ENCODE peak calls at places on chromosomes 2 and 18, in five cellular contexts. H is IMR-90, Q is body of pancreas, Z is prostate gland, X is uterus. T is an unnamed sample.

GRCh38 chr2:181138816-181139215 is 158.4 kb downstream of the UBE2E3 start:
- DNase-seq in X (no peak), H (peak), Q (no peak), Z (no peak), T (no peak)

GRCh38 chr2:105797298-105797819 is 52.6 kb downstream of the NCK2 start:
- DNase-seq in Q (no peak), Z (no peak), H (peak), X (peak), T (no peak)

GRCh38 chr2:222042666-222043065 is 256.1 kb downstream of the PAX3 start:
- DNase-seq in H (no peak), Q (no peak), X (no peak), Z (no peak), T (no peak)

GRCh38 chr2:1588994-1589611 is 155.2 kb downstream of the PXDN start:
- DNase-seq in Q (no peak), H (peak), X (no peak), Z (no peak), T (no peak)

GRCh38 chr18:75204262-75204977 is 4.5 kb downstream of the PTGR3 start:
- DNase-seq in H (peak), Q (no peak), Z (no peak), X (no peak), T (no peak)

GRCh38 chr2:48423376-48423775 is 106.6 kb upstream of the STON1 start:
- DNase-seq in H (peak), Z (no peak), Q (no peak), X (no peak), T (no peak)

GRCh38 chr2:208358758-208359631 is 47.6 kb upstream of the PTH2R start:
- DNase-seq in Q (no peak), H (no peak), X (no peak), Z (no peak), T (no peak)

GRCh38 chr2:230043025-230043424 is 25.7 kb downstream of the SLC16A14 start:
- DNase-seq in X (no peak), H (no peak), Q (no peak), Z (no peak), T (no peak)

GRCh38 chr2:226903179-226903578 is 67.3 kb downstream of the RHBDD1 start:
- DNase-seq in H (peak), Z (no peak), Q (no peak), X (no peak), T (peak)

GRCh38 chr2:162072976-162073775 is 839 bp downstream of the DPP4 start:
- DNase-seq in X (no peak), H (peak), Q (peak), Z (peak), T (no peak)

GRCh38 chr2:241559489-241560180 is 1.1 kb downstream of the BOK start:
- DNase-seq in Z (peak), H (peak), Q (peak), X (no peak), T (no peak)

GRCh38 chr2:238119756-238120462 is 18.6 kb upstream of the KLHL30 start:
- DNase-seq in H (no peak), Z (no peak), Q (peak), X (no peak), T (no peak)

GRCh38 chr2:158457826-158458616 is 1.3 kb downstream of the PKP4 start:
- DNase-seq in Z (peak), H (peak), X (peak), Q (peak), T (peak)

GRCh38 chr2:158457092-158457825 is 507 bp downstream of the PKP4 start:
- DNase-seq in H (peak), Z (peak), X (peak), Q (peak), T (peak)

GRCh38 chr2:158459161-158460003 is 2.6 kb downstream of the PKP4 start:
- DNase-seq in Z (no peak), Q (no peak), H (no peak), X (no peak), T (no peak)

GRCh38 chr2:158458617-158458920 is 1.8 kb downstream of the PKP4 start:
- DNase-seq in H (peak), Z (no peak), Q (no peak), X (no peak), T (no peak)

DNA sequence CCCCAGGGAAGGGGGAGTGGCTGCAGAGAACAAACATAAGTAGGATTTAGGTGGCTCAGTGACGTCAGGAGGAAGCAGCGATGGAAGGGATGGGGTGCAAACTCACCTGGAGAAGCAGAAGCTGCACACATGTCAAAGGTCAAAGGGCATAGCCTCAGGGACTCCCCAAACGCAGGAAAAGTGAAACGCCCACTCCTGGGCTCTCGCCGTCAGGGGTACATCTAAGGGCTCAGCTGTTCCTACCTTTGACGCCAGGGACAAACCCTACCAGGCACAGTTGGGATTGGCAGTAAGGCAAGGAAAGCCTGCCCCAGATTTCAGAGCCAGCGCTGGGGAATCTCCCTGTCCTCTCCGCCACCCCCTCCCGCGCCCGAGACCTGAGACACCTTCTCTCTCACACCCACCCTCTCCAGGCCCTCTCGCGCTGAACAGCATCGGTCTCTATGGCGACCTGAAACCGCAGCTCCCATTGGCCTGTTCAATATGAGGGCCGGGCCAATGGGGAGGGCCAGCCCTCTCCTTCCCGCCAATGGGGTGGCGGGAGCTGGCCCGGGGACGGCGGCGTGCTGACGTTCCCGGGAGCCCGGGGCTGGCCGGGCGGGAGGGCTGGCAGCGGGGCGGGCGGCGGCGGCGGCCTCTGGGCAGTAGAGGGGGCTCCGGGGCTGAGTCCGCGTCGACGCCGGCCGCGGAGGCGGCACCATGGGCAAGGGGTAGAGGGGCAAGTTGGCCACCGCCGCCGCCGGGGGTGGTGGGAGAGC is at the start of the genes CCDC148 and PKP4:
- DNase-seq in Z (peak), H (peak), Q (peak), X (peak), T (peak)
- TF ChIP-seq POLR2A in Z (peak), H (peak), Q (peak), X (peak), T (peak)

GRCh38 chr18:63974991-63975390 is 5.1 kb downstream of the SERPINB8 start:
- DNase-seq in Q (no peak), X (no peak), Z (no peak), H (peak), T (no peak)

GRCh38 chr18:63970803-63971191 is 916 bp downstream of the SERPINB8 start:
- DNase-seq in Q (peak), X (peak), H (peak), Z (peak), T (no peak)

GRCh38 chr18:63971320-63972071 is 1.6 kb downstream of the SERPINB8 start:
- DNase-seq in Z (no peak), H (no peak), X (no peak), Q (no peak), T (no peak)

GRCh38 chr18:63965716-63966330 is 4.1 kb upstream of the SERPINB8 start:
- DNase-seq in H (no peak), Q (no peak), Z (no peak), X (no peak), T (no peak)

DNA sequence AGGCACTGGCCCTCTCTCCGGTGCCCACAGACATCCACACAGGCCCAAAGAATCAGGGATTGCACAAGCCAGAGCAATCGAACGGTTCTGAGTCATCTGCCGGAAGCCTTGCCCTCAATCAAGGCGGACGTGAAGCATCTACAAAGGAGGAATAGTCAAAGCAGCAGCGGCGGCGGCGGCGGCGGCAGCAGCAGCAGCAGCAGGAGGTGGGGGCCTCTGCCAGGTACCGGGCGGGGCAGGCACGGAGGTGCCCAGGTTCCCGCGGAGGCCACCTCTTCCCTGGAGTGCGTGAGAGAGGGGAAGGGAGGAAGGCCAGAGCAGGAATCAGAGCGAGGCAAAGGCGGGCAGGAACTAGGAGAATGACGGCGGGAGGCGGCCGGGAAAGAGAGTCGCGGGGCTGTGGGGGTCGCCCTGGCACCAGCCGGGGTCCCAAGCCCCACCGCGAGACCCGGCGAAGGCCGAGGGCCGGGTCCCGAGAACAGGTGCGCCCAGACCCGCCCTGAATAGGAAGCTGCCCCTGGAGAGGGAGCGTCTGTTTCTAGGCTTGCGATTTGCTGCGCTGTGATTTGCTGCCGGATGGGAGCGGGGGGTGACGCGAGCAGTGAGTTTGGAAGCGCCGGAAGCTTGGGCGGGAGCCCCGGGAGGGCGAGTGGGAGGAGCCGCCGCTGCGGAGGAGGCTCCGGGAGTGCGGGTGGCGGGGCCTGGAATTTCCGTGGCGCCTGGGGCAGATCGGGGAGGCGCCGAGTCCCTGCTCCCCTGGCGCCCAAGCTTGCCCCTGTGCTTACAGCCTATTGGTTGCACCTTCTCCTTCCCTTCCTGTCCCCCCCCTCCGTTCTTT is at the start of gene SERPINB8:
- DNase-seq in Q (peak), Z (peak), X (peak), H (peak), T (peak)
- TF ChIP-seq POLR2A in Q (peak), Z (peak), X (peak), H (peak), T (peak)

GRCh38 chr2:46002507-46002883 is 294.7 kb upstream of the EPAS1 start:
- DNase-seq in Z (no peak), Q (no peak), H (peak), X (no peak), T (no peak)

GRCh38 chr2:46001741-46002506 is 295.3 kb upstream of the EPAS1 start:
- DNase-seq in Z (no peak), X (no peak), Q (no peak), H (peak), T (no peak)

GRCh38 chr2:46002947-46003346 is 294.3 kb upstream of the EPAS1 start:
- DNase-seq in H (no peak), Z (no peak), Q (no peak), X (no peak), T (no peak)

GRCh38 chr2:46006634-46007033 is 290.6 kb upstream of the EPAS1 start:
- DNase-seq in H (no peak), Q (no peak), X (no peak), Z (no peak), T (no peak)

GRCh38 chr2:46003912-46004473 is 293.2 kb upstream of the EPAS1 start:
- DNase-seq in Q (no peak), H (peak), Z (no peak), X (no peak), T (no peak)
- TF ChIP-seq POLR2A in Q (no peak), H (no peak), Z (no peak), X (no peak), T (no peak)

GRCh38 chr2:27977623-27978312 is 87.2 kb downstream of the BABAM2 start:
- DNase-seq in X (no peak), H (peak), Z (no peak), Q (no peak), T (no peak)
- TF ChIP-seq POLR2A in X (no peak), H (no peak), Z (no peak), Q (no peak), T (no peak)

GRCh38 chr2:113198790-113199612 is 25.2 kb downstream of the PSD4 start:
- DNase-seq in H (peak), X (peak), Z (peak), Q (peak), T (peak)
- TF ChIP-seq POLR2A in H (no peak), X (no peak), Z (peak), Q (peak), T (no peak)

GRCh38 chr18:3725100-3725499 is 275.1 kb downstream of the TGIF1 start:
- DNase-seq in Q (no peak), X (no peak), Z (no peak), H (no peak), T (no peak)

GRCh38 chr18:3723554-3723953 is 273.6 kb downstream of the TGIF1 start:
- DNase-seq in X (no peak), Z (no peak), Q (no peak), H (no peak), T (no peak)

GRCh38 chr18:3720818-3721545 is 271.0 kb downstream of the TGIF1 start:
- DNase-seq in H (no peak), Z (no peak), X (no peak), Q (no peak), T (no peak)

GRCh38 chr18:3721771-3722661 is 272.0 kb downstream of the TGIF1 start:
- DNase-seq in X (no peak), H (no peak), Z (peak), Q (no peak), T (no peak)

DNA sequence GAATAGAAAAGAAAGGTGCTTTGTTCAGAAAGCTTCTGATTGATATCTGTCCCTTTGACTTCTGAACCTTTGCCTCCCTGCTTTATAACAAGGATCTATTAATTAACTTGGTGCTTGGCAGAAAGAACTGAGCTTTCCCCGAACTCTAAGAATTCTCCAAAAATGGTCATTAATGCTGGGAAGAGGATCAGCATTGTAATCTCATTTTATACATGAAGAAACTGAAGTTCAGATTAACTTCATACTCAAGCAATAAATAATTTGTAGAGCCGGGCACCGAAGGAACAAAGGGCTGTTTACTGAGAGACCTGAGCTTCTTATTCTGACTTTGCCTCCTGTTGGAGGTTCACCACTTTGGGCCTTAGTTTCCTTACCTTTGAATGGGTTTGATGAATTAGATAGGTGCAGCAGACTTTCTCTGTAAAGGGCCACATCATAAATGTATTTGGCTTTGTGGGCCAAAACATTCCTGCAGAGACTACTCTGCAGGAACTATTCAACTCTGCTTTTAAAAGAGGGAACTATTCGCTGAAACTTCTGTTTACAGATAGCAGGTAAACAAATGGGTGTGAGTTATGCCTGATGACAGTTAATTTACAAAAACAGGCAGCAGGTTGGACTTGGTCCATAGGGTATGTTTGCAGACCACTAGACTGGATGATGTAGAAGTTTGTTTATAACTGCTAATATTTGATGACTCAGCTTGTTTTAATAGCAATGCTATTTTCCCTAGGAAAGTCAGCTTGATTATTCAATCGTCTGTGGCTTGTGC is 272.9 kb downstream of the TGIF1 start:
- DNase-seq in Q (no peak), H (peak), X (no peak), Z (no peak), T (no peak)
- TF ChIP-seq POLR2A in Q (no peak), H (no peak), X (no peak), Z (no peak), T (no peak)

DNA sequence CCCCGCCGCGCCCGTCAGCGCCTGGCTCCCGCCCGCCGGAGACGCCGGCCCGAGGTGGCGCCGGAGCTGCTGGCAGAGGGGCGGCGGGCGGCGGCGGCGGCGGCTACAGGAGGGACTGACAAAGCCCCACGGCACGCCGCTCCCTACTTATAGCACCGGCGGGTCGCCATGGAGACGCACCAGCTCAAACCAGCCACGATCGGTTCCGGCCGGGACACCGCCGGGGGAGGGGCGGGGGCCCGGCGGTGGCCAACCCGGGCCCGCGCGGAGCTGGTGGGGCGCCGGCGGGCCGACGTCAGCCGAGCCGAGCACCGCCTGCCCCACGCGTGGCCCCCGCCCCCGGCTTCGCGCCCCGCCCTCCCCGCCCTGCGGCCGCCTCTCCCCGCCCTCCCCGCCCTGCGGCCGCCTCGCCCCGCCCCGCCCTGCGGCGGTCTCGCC is at the start of gene ODC1:
- DNase-seq in X (peak), Z (peak), H (peak), Q (peak), T (peak)
- TF ChIP-seq POLR2A in X (peak), Z (peak), H (peak), Q (peak), T (peak)

DNA sequence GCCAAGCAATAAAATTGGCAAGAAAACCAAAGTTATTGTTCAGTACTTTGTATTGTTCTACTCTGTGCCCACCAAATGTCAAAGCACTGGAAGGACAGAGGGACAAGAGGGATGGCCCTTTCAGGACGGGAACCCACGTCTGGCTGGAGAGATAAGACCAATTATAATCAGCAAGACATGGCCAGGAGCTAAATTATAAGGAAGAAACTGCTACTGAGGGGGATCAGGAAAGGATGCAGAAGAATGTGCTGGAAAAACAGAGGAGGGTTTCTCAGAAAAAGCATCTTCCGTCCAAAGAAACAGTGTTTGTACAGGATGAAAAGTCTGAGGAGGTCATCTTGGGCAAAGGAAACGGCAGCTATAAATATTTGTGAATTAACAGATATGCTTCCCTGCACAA is 46.4 kb upstream of the NARS1 start:
- DNase-seq in Z (no peak), Q (no peak), X (no peak), H (no peak), T (no peak)
- TF ChIP-seq POLR2A in Z (no peak), Q (no peak), X (no peak), H (no peak), T (no peak)

DNA sequence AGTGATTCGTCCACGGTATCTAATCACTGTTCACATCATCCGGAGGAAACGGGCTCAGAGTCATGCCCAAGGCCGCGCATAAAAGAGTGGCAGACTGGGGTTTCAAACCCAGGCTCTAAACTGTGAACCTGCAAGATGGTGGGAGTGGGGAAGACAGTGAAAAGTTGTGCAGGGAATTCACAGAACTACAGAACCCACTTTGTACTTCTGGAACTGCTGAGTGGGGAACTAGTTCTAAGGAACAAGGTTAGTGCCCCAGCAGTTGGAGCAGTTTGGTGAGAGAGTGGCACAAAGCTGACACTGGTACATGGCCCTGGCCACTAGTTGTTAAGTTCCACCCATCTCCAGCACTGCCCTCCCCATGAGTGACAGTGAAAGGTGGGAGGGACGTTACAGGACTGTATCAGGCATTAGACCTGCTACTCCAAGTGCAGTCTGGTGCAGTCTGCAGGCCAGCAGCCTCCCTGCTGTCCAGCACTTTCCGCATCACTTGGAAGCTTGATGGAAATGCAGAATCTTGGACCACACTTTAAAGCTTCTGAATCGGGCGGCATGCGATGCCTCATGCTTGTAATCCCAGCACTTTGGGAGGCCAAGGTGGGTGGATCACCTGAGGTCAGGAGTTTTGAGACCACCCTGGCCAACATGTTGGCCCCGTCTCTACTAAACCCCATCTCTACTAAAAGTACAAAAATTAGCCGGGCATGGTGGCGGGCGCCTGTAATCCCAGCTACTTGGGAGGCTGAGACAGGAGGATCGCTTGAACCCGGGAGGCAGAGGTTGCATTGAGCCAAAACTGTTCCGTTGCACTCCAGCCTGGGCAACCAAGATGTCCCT is 47.3 kb downstream of the C2orf42 start:
- DNase-seq in X (peak), Z (peak), Q (peak), H (peak), T (peak)
- TF ChIP-seq POLR2A in X (no peak), Z (peak), Q (no peak), H (no peak), T (peak)

T was measured in H54.